ENCODE peak calls at places on chromosomes 1 and 21, in six cellular contexts. P is IMR-90, H is esophagus squamous epithelium, I is uterus, V is heart left ventricle, B is tibial nerve. G is an unnamed sample.

GRCh38 chr1:245871881-245872280 is 635.2 kb downstream of the SMYD3 start:
- DNase-seq in P (peak), H (no peak), I (no peak), V (no peak), B (no peak), G (no peak)

GRCh38 chr1:39900662-39901485 is 843 bp downstream of the MYCL start:
- DNase-seq in P (peak), H (no peak), I (no peak), V (peak), B (no peak), G (peak)

GRCh38 chr1:23249785-23250184 is 32.5 kb upstream of the HTR1D start:
- DNase-seq in P (peak), H (no peak), I (no peak), V (no peak), B (no peak), G (no peak)

GRCh38 chr1:145891143-145891542 is 5.5 kb upstream of the ANKRD35 start:
- DNase-seq in P (peak), H (no peak), I (no peak), V (no peak), B (no peak), G (no peak)

GRCh38 chr1:27144349-27144748 is 10.6 kb downstream of the SLC9A1 start:
- DNase-seq in P (no peak), H (no peak), I (no peak), V (no peak), B (no peak), G (peak)

GRCh38 chr1:81617308-81618027 is 183.3 kb upstream of the ADGRL2 start:
- DNase-seq in P (peak), H (no peak), I (no peak), V (no peak), B (peak), G (no peak)

GRCh38 chr1:185811062-185811709 is 77.0 kb downstream of the HMCN1 start:
- DNase-seq in P (no peak), H (no peak), I (no peak), V (no peak), B (no peak), G (no peak)

GRCh38 chr1:212987702-212988322 is 27.9 kb downstream of the ANGEL2 start:
- DNase-seq in P (peak), H (no peak), I (no peak), V (no peak), B (no peak), G (no peak)

GRCh38 chr1:32724678-32725594 is 22.4 kb upstream of the SYNC start:
- DNase-seq in P (peak), H (no peak), I (peak), V (peak), B (peak), G (no peak)

GRCh38 chr1:179745131-179745611 is 2.1 kb downstream of the FAM163A start:
- DNase-seq in P (no peak), H (no peak), I (no peak), V (no peak), B (no peak), G (no peak)

GRCh38 chr1:21313146-21313885 is 23.1 kb upstream of the ECE1 start:
- DNase-seq in P (peak), H (no peak), I (peak), V (no peak), B (no peak), G (no peak)

GRCh38 chr21:29233611-29234540 is 64.8 kb upstream of the BACH1 start:
- DNase-seq in P (no peak), H (no peak), I (no peak), V (no peak), B (no peak), G (no peak)

GRCh38 chr1:222523852-222524251 is 24.1 kb downstream of the HHIPL2 start:
- DNase-seq in P (peak), H (no peak), I (no peak), V (no peak), B (no peak), G (no peak)

GRCh38 chr1:52905376-52905698 is 16.2 kb downstream of the ECHDC2 start:
- DNase-seq in P (no peak), H (no peak), I (no peak), V (peak), B (no peak), G (no peak)

GRCh38 chr1:52907812-52908153 is 13.8 kb downstream of the ECHDC2 start:
- DNase-seq in P (no peak), H (no peak), I (no peak), V (no peak), B (no peak), G (no peak)

GRCh38 chr1:52906135-52906603 is 15.4 kb downstream of the ECHDC2 start:
- DNase-seq in P (no peak), H (no peak), I (no peak), V (no peak), B (no peak), G (no peak)

GRCh38 chr1:52907068-52907811 is 14.3 kb downstream of the ECHDC2 start:
- DNase-seq in P (peak), H (no peak), I (no peak), V (no peak), B (no peak), G (no peak)

DNA sequence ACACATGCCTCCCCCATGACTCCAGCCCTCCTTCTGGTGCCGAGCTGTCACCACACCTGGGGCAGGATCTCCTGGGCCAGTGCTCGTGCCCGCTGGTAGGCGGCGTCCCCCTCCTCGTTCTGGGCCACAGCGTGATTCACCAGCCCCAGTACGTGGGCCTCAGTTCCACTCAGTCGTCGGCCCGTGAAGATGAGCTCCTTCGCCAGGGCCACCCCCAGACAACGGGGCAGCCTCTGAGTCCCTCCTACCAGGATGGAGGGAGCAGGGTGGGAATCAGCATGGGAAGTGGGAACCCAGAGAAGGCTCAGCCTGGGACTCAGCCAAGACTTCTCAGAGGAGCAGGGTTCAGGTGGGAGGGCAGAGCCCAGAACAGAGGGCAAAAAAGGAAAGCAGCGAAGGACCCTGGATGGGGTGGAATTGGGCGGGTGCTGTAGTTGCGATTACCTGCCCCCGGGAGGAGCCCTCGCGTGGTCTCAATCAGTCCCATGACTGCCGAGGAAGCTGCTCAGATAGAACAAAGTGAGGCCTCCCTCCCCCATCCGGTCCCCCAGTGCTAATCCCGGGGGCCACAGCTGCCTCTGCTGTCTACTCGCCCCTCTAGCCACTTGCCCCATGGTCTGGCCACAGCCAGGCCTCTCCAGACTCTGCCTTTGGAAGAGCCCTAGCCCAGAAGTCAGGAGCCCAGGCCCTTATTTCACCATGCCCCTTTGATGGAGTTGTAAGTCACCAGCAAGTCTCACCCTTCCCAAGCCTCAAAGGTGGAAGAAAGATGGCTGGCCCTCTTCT is 16.8 kb downstream of the ECHDC2 start:
- DNase-seq in P (no peak), H (no peak), I (no peak), V (peak), B (no peak), G (no peak)
- TF ChIP-seq CTCF in P (peak), H (no peak), I (no peak), V (peak), B (no peak), G (peak)

GRCh38 chr1:43316738-43317520 is 16.1 kb downstream of the TIE1 start:
- DNase-seq in P (peak), H (no peak), I (no peak), V (no peak), B (no peak), G (no peak)

GRCh38 chr1:43319766-43320165 is 17.9 kb upstream of the MPL start:
- DNase-seq in P (no peak), H (no peak), I (no peak), V (no peak), B (no peak), G (no peak)

GRCh38 chr1:43319288-43319687 is 18.3 kb upstream of the MPL start:
- DNase-seq in P (no peak), H (no peak), I (no peak), V (no peak), B (no peak), G (no peak)

GRCh38 chr1:43317817-43318471 is 17.2 kb downstream of the TIE1 start:
- DNase-seq in P (peak), H (no peak), I (no peak), V (no peak), B (no peak), G (no peak)

GRCh38 chr1:43318831-43319230 is 18.0 kb downstream of the TIE1 start:
- DNase-seq in P (no peak), H (no peak), I (no peak), V (no peak), B (no peak), G (no peak)
- TF ChIP-seq POLR2A in P (no peak), H (no peak), I (no peak), V (no peak), B (no peak), G (no peak)

GRCh38 chr21:38794978-38795377 is 10.8 kb upstream of the ETS2 start:
- DNase-seq in P (no peak), H (no peak), I (no peak), V (no peak), B (no peak), G (no peak)
- TF ChIP-seq CTCF in P (no peak), H (no peak), I (no peak), V (no peak), B (no peak), G (no peak)

GRCh38 chr1:109926662-109927300 is 16.1 kb downstream of the CSF1 start:
- DNase-seq in P (peak), H (no peak), I (no peak), V (no peak), B (no peak), G (no peak)

GRCh38 chr1:109929170-109929569 is 18.5 kb downstream of the CSF1 start:
- DNase-seq in P (no peak), H (no peak), I (no peak), V (no peak), B (no peak), G (no peak)

GRCh38 chr1:109927356-109927755 is 16.7 kb downstream of the CSF1 start:
- DNase-seq in P (no peak), H (no peak), I (no peak), V (no peak), B (no peak), G (no peak)

GRCh38 chr1:109928591-109929111 is 18.0 kb downstream of the CSF1 start:
- DNase-seq in P (peak), H (no peak), I (peak), V (peak), B (peak), G (no peak)

DNA sequence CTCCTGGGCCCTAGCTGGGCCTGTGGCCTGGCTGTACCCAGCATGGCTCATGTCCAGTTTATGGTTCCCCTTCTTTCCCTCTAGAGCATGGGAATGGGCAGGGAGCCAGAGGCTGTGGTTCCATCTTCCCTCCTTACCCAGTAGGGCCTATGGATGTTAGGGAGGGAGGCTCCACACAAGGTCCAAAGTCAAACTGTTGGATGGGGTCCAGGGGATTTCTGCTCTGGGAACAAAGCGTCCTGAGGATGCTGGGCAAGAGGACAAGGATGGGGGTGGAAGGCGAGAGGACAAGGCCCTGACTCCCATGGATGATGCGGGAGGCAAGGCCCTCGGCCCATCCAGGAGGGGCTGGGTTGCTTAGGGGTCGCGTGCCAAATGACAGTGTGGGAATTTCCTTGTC is 17.3 kb downstream of the CSF1 start:
- DNase-seq in P (peak), H (no peak), I (peak), V (peak), B (peak), G (peak)
- TF ChIP-seq POLR2A in P (no peak), H (no peak), I (no peak), V (no peak), B (no peak), G (no peak)

DNA sequence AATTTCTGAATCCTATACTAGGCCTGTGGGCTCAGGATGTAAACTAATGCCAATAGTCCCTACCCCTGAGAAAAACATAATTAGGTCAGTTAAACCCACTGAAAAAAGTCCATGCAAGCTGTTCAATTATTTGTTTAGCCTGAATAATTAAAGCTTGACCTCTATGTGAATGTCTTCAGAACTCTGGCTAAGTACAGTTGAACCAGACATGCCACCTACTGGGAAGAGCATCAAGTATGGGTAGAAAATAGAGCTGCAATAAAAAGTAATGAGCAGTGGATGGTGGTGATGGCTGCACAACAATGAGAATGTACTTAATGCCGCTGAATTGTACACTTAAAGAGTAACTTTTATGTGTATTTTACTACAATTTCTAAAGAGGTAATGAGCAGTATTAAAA is 23.6 kb upstream of the SLC19A2 start:
- DNase-seq in P (no peak), H (no peak), I (no peak), V (no peak), B (no peak), G (no peak)
- TF ChIP-seq CTCF in P (no peak), H (no peak), I (no peak), V (peak), B (no peak), G (peak)

GRCh38 chr1:96722161-96722908 is 751 bp downstream of the PTBP2 start:
- DNase-seq in P (peak), H (no peak), I (peak), V (peak), B (peak), G (peak)
- TF ChIP-seq POLR2A in P (peak), H (no peak), I (no peak), V (no peak), B (no peak), G (no peak)